ENCODE peak calls at places on chromosomes 4 and X, in seven cellular contexts. One of them, this sample, is unnamed.

GRCh38 chr4:1544861-1545275 is 138.6 kb upstream of the NKX1-1 start:
- DNase-seq in left ventricle myocardium inferior: no peak
- DNase-seq in IMR-90: no peak
- DNase-seq in NCI-H82: no peak
- DNase-seq in sciatic nerve: no peak
- DNase-seq in EL: no peak
- DNase-seq in activated T-helper 1 cell treated with anti-CD3 and anti-CD28 coated beads, Interleukin-2, amount 50 U/mL, for 16 hours: no peak
- DNase-seq in this sample: no peak

GRCh38 chr4:185004562-185005208 is 13.6 kb upstream of the HELT start:
- DNase-seq in left ventricle myocardium inferior: peak; percentile 27
- DNase-seq in IMR-90: no peak
- DNase-seq in NCI-H82: peak; percentile 53
- DNase-seq in sciatic nerve: peak; percentile 66
- DNase-seq in EL: no peak
- DNase-seq in activated T-helper 1 cell treated with anti-CD3 and anti-CD28 coated beads, Interleukin-2, amount 50 U/mL, for 16 hours: no peak
- DNase-seq in this sample: peak; percentile 83

GRCh38 chr4:94160774-94161173 is 46.9 kb upstream of the SMARCAD1 start:
- DNase-seq in left ventricle myocardium inferior: no peak
- DNase-seq in IMR-90: no peak
- DNase-seq in NCI-H82: no peak
- DNase-seq in sciatic nerve: no peak
- DNase-seq in EL: no peak
- DNase-seq in activated T-helper 1 cell treated with anti-CD3 and anti-CD28 coated beads, Interleukin-2, amount 50 U/mL, for 16 hours: no peak
- DNase-seq in this sample: no peak

GRCh38 chr4:78553526-78554060 is 2.0 kb downstream of the ANXA3 start:
- DNase-seq in left ventricle myocardium inferior: no peak
- DNase-seq in IMR-90: no peak
- DNase-seq in NCI-H82: no peak
- DNase-seq in sciatic nerve: no peak
- DNase-seq in EL: peak; percentile 57
- DNase-seq in activated T-helper 1 cell treated with anti-CD3 and anti-CD28 coated beads, Interleukin-2, amount 50 U/mL, for 16 hours: no peak
- DNase-seq in this sample: no peak

GRCh38 chrX:9134341-9134740 is 100.4 kb upstream of the FAM9B start:
- DNase-seq in left ventricle myocardium inferior: no peak
- DNase-seq in IMR-90: no peak
- DNase-seq in NCI-H82: no peak
- DNase-seq in sciatic nerve: no peak
- DNase-seq in EL: no peak
- DNase-seq in activated T-helper 1 cell treated with anti-CD3 and anti-CD28 coated beads, Interleukin-2, amount 50 U/mL, for 16 hours: no peak
- DNase-seq in this sample: no peak

GRCh38 chrX:10615931-10616780 is 4.2 kb downstream of the MID1 start:
- DNase-seq in left ventricle myocardium inferior: no peak
- DNase-seq in IMR-90: peak; percentile 58
- DNase-seq in NCI-H82: peak; percentile 60
- DNase-seq in sciatic nerve: no peak
- DNase-seq in EL: peak; percentile 61
- DNase-seq in activated T-helper 1 cell treated with anti-CD3 and anti-CD28 coated beads, Interleukin-2, amount 50 U/mL, for 16 hours: no peak
- DNase-seq in this sample: peak; percentile 77

GRCh38 chrX:39582091-39582490 is 515.7 kb downstream of the BCOR start:
- DNase-seq in left ventricle myocardium inferior: no peak
- DNase-seq in IMR-90: no peak
- DNase-seq in NCI-H82: no peak
- DNase-seq in sciatic nerve: no peak
- DNase-seq in EL: peak; percentile 72
- DNase-seq in activated T-helper 1 cell treated with anti-CD3 and anti-CD28 coated beads, Interleukin-2, amount 50 U/mL, for 16 hours: no peak
- DNase-seq in this sample: no peak

GRCh38 chrX:104098151-104098808 is 14.0 kb upstream of the ZCCHC18 start:
- DNase-seq in left ventricle myocardium inferior: no peak
- DNase-seq in IMR-90: peak; percentile 77
- DNase-seq in NCI-H82: peak; percentile 77
- DNase-seq in sciatic nerve: no peak
- DNase-seq in EL: peak; percentile 60
- DNase-seq in activated T-helper 1 cell treated with anti-CD3 and anti-CD28 coated beads, Interleukin-2, amount 50 U/mL, for 16 hours: peak; percentile 18
- DNase-seq in this sample: peak; percentile 78

GRCh38 chrX:119118780-119119395 is 8.7 kb downstream of the KIAA1210 start:
- DNase-seq in left ventricle myocardium inferior: peak; percentile 26
- DNase-seq in IMR-90: peak; percentile 42
- DNase-seq in NCI-H82: peak; percentile 77
- DNase-seq in sciatic nerve: peak; percentile 63
- DNase-seq in EL: peak; percentile 37
- DNase-seq in activated T-helper 1 cell treated with anti-CD3 and anti-CD28 coated beads, Interleukin-2, amount 50 U/mL, for 16 hours: peak; percentile 4
- DNase-seq in this sample: peak; percentile 87

GRCh38 chr4:176238157-176238608 is 30.8 kb downstream of the ASB5 start:
- DNase-seq in left ventricle myocardium inferior: no peak
- DNase-seq in IMR-90: peak; percentile 87
- DNase-seq in NCI-H82: peak; percentile 59
- DNase-seq in sciatic nerve: no peak
- DNase-seq in EL: peak; percentile 60
- DNase-seq in activated T-helper 1 cell treated with anti-CD3 and anti-CD28 coated beads, Interleukin-2, amount 50 U/mL, for 16 hours: no peak
- DNase-seq in this sample: no peak

GRCh38 chrX:78622834-78623233 is 36.3 kb downstream of the RTL3 start:
- DNase-seq in left ventricle myocardium inferior: no peak
- DNase-seq in IMR-90: no peak
- DNase-seq in NCI-H82: no peak
- DNase-seq in sciatic nerve: no peak
- DNase-seq in EL: no peak
- DNase-seq in activated T-helper 1 cell treated with anti-CD3 and anti-CD28 coated beads, Interleukin-2, amount 50 U/mL, for 16 hours: no peak
- DNase-seq in this sample: no peak

GRCh38 chrX:16646366-16647168 is 3.4 kb upstream of the S100G start:
- DNase-seq in left ventricle myocardium inferior: no peak
- DNase-seq in IMR-90: no peak
- DNase-seq in NCI-H82: no peak
- DNase-seq in sciatic nerve: no peak
- DNase-seq in EL: no peak
- DNase-seq in activated T-helper 1 cell treated with anti-CD3 and anti-CD28 coated beads, Interleukin-2, amount 50 U/mL, for 16 hours: no peak
- DNase-seq in this sample: no peak

GRCh38 chr4:36712013-36712412 is 430.6 kb downstream of the DTHD1 start:
- DNase-seq in left ventricle myocardium inferior: no peak
- DNase-seq in IMR-90: no peak
- DNase-seq in NCI-H82: no peak
- DNase-seq in sciatic nerve: no peak
- DNase-seq in EL: no peak
- DNase-seq in activated T-helper 1 cell treated with anti-CD3 and anti-CD28 coated beads, Interleukin-2, amount 50 U/mL, for 16 hours: no peak
- DNase-seq in this sample: no peak

GRCh38 chrX:43581167-43581566 is 74.9 kb upstream of the MAOA start:
- DNase-seq in left ventricle myocardium inferior: no peak
- DNase-seq in IMR-90: no peak
- DNase-seq in NCI-H82: no peak
- DNase-seq in sciatic nerve: no peak
- DNase-seq in EL: no peak
- DNase-seq in activated T-helper 1 cell treated with anti-CD3 and anti-CD28 coated beads, Interleukin-2, amount 50 U/mL, for 16 hours: no peak
- DNase-seq in this sample: no peak

GRCh38 chr4:181569553-181569952 is 673.6 kb upstream of the TENM3 start:
- DNase-seq in left ventricle myocardium inferior: no peak
- DNase-seq in IMR-90: peak; percentile 65
- DNase-seq in NCI-H82: peak; percentile 8
- DNase-seq in sciatic nerve: no peak
- DNase-seq in EL: peak; percentile 40
- DNase-seq in activated T-helper 1 cell treated with anti-CD3 and anti-CD28 coated beads, Interleukin-2, amount 50 U/mL, for 16 hours: no peak
- DNase-seq in this sample: no peak

GRCh38 chr4:38075370-38076152 is 115.4 kb downstream of the PTTG2 start:
- DNase-seq in left ventricle myocardium inferior: no peak
- DNase-seq in IMR-90: peak; percentile 43
- DNase-seq in NCI-H82: no peak
- DNase-seq in sciatic nerve: no peak
- DNase-seq in EL: peak; percentile 66
- DNase-seq in activated T-helper 1 cell treated with anti-CD3 and anti-CD28 coated beads, Interleukin-2, amount 50 U/mL, for 16 hours: no peak
- DNase-seq in this sample: no peak

GRCh38 chr4:2318476-2318875 is 56.6 kb upstream of the MXD4 start:
- DNase-seq in left ventricle myocardium inferior: no peak
- DNase-seq in IMR-90: no peak
- DNase-seq in NCI-H82: no peak
- DNase-seq in sciatic nerve: peak; percentile 42
- DNase-seq in EL: no peak
- DNase-seq in activated T-helper 1 cell treated with anti-CD3 and anti-CD28 coated beads, Interleukin-2, amount 50 U/mL, for 16 hours: no peak
- DNase-seq in this sample: no peak

GRCh38 chr4:176307591-176307920 is 12.2 kb upstream of the SPCS3 start:
- DNase-seq in left ventricle myocardium inferior: no peak
- DNase-seq in IMR-90: no peak
- DNase-seq in NCI-H82: no peak
- DNase-seq in sciatic nerve: no peak
- DNase-seq in EL: no peak
- DNase-seq in activated T-helper 1 cell treated with anti-CD3 and anti-CD28 coated beads, Interleukin-2, amount 50 U/mL, for 16 hours: no peak
- DNase-seq in this sample: no peak

GRCh38 chrX:136220535-136220934 is 30.7 kb downstream of the MAP7D3 start:
- DNase-seq in left ventricle myocardium inferior: no peak
- DNase-seq in IMR-90: no peak
- DNase-seq in NCI-H82: no peak
- DNase-seq in sciatic nerve: no peak
- DNase-seq in EL: no peak
- DNase-seq in activated T-helper 1 cell treated with anti-CD3 and anti-CD28 coated beads, Interleukin-2, amount 50 U/mL, for 16 hours: no peak
- DNase-seq in this sample: no peak

GRCh38 chr4:80540785-80541469 is 205.4 kb downstream of the CFAP299 start:
- DNase-seq in left ventricle myocardium inferior: no peak
- DNase-seq in IMR-90: peak; percentile 55
- DNase-seq in NCI-H82: no peak
- DNase-seq in sciatic nerve: no peak
- DNase-seq in EL: no peak
- DNase-seq in activated T-helper 1 cell treated with anti-CD3 and anti-CD28 coated beads, Interleukin-2, amount 50 U/mL, for 16 hours: no peak
- DNase-seq in this sample: no peak

GRCh38 chr4:8291701-8292387 is 22.3 kb downstream of the HTRA3 start:
- DNase-seq in left ventricle myocardium inferior: peak; percentile 4
- DNase-seq in IMR-90: no peak
- DNase-seq in NCI-H82: no peak
- DNase-seq in sciatic nerve: peak; percentile 46
- DNase-seq in EL: no peak
- DNase-seq in activated T-helper 1 cell treated with anti-CD3 and anti-CD28 coated beads, Interleukin-2, amount 50 U/mL, for 16 hours: no peak
- DNase-seq in this sample: no peak

GRCh38 chr4:38664704-38665401 is 854 bp downstream of the KLF3 start:
- DNase-seq in left ventricle myocardium inferior: peak; percentile 64
- DNase-seq in IMR-90: peak; percentile 56
- DNase-seq in NCI-H82: peak; percentile 54
- DNase-seq in sciatic nerve: peak; percentile 80
- DNase-seq in EL: peak; percentile 65
- DNase-seq in activated T-helper 1 cell treated with anti-CD3 and anti-CD28 coated beads, Interleukin-2, amount 50 U/mL, for 16 hours: no peak
- DNase-seq in this sample: peak; percentile 85

GRCh38 chrX:150158554-150159332 is 204.4 kb upstream of the MAMLD1 start:
- DNase-seq in left ventricle myocardium inferior: no peak
- DNase-seq in IMR-90: no peak
- DNase-seq in NCI-H82: no peak
- DNase-seq in sciatic nerve: no peak
- DNase-seq in EL: no peak
- DNase-seq in activated T-helper 1 cell treated with anti-CD3 and anti-CD28 coated beads, Interleukin-2, amount 50 U/mL, for 16 hours: no peak
- DNase-seq in this sample: peak; percentile 12

GRCh38 chrX:109487640-109488039 is 5.8 kb upstream of the GUCY2F start:
- DNase-seq in left ventricle myocardium inferior: no peak
- DNase-seq in IMR-90: no peak
- DNase-seq in NCI-H82: peak; percentile 7
- DNase-seq in sciatic nerve: no peak
- DNase-seq in EL: no peak
- DNase-seq in activated T-helper 1 cell treated with anti-CD3 and anti-CD28 coated beads, Interleukin-2, amount 50 U/mL, for 16 hours: no peak
- DNase-seq in this sample: no peak